ENCODE peak calls at places on chromosomes 13 and 19, in eight cellular contexts. Q is epithelial cell of proximal tubule, H is mammary epithelial cell, S is BJ, W is stomach, B is IMR-90, K is cardiac muscle cell, A is fibroblast of pulmonary artery. R is an unnamed sample.

GRCh38 chr19:7428651-7429113 is 60.2 kb downstream of the PEX11G start:
- DNase-seq in Q (no peak), H (no peak), S (no peak), W (no peak), B (no peak), K (no peak), A (no peak), R (no peak)

GRCh38 chr13:70960841-70961443 is 852.7 kb upstream of the KLHL1 start:
- DNase-seq in Q (peak; percentile 12), H (peak; percentile 5), S (no peak), W (no peak), B (peak; percentile 13), K (peak; percentile 50), A (peak; percentile 61), R (no peak)

GRCh38 chr19:2495130-2495641 is 19.3 kb downstream of the GADD45B start:
- DNase-seq in Q (no peak), H (peak; percentile 55), S (no peak), W (peak; percentile 96), B (peak; percentile 40), K (peak; percentile 70), A (peak; percentile 69), R (peak; percentile 73)

GRCh38 chr13:89967701-89968100 is 1379.8 kb upstream of the MIR17HG start:
- DNase-seq in Q (no peak), H (no peak), S (no peak), W (no peak), B (no peak), K (no peak), A (no peak), R (no peak)

GRCh38 chr19:47006496-47006895 is 13.1 kb upstream of the NPAS1 start:
- DNase-seq in Q (no peak), H (no peak), S (no peak), W (no peak), B (no peak), K (no peak), A (no peak), R (no peak)

GRCh38 chr13:100436099-100436498 is 152.5 kb downstream of the GGACT start:
- DNase-seq in Q (no peak), H (no peak), S (no peak), W (no peak), B (no peak), K (no peak), A (no peak), R (no peak)

GRCh38 chr13:69094485-69094884 is 1013.1 kb upstream of the ATXN8OS start:
- DNase-seq in Q (no peak), H (no peak), S (no peak), W (no peak), B (no peak), K (no peak), A (no peak), R (no peak)

GRCh38 chr19:49004964-49005614 is 11.4 kb downstream of the RUVBL2 start:
- DNase-seq in Q (no peak), H (no peak), S (no peak), W (no peak), B (no peak), K (no peak), A (no peak), R (no peak)

GRCh38 chr13:72230131-72230530 is 363.1 kb upstream of the DACH1 start:
- DNase-seq in Q (no peak), H (peak; percentile 45), S (no peak), W (no peak), B (no peak), K (no peak), A (no peak), R (no peak)

GRCh38 chr19:37964109-37964508 is 57.1 kb downstream of the SIPA1L3 start:
- DNase-seq in Q (no peak), H (no peak), S (no peak), W (no peak), B (peak; percentile 24), K (peak; percentile 24), A (no peak), R (no peak)

GRCh38 chr19:55688422-55689218 is 13.6 kb downstream of the EPN1 start:
- DNase-seq in Q (no peak), H (no peak), S (no peak), W (peak; percentile 78), B (no peak), K (no peak), A (no peak), R (no peak)

GRCh38 chr19:7554990-7555864 is 19.7 kb downstream of the PNPLA6 start:
- DNase-seq in Q (no peak), H (no peak), S (no peak), W (no peak), B (no peak), K (no peak), A (no peak), R (no peak)

GRCh38 chr19:31266731-31267130 is 82.5 kb downstream of the TSHZ3 start:
- DNase-seq in Q (no peak), H (no peak), S (no peak), W (no peak), B (no peak), K (no peak), A (no peak), R (no peak)

GRCh38 chr13:31038834-31039552 is 106.5 kb downstream of the TEX26 start:
- DNase-seq in Q (no peak), H (peak; percentile 70), S (no peak), W (no peak), B (peak; percentile 44), K (peak; percentile 54), A (no peak), R (no peak)

GRCh38 chr19:3350014-3350663 is 16.2 kb upstream of the NFIC start:
- DNase-seq in Q (peak; percentile 37), H (no peak), S (no peak), W (peak; percentile 76), B (peak; percentile 52), K (peak; percentile 36), A (no peak), R (peak; percentile 50)

DNA sequence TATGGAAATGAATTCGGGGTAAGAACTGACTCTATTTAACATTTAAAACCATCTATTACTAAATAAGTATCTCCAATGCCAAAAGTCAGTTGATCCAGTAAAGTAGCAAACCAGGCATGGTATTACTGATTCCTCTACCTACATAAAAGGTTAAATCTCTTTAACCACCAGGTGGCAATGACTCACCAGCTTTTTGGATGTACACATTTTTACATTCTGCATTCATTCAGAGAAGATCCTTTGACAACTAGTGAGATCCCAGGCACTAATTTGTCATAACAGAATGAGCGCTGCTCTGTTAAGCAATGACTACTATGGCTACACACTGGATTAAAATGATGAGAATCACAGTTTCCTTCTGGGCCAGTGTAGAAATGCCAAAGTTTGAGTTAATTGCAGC is 329.8 kb upstream of the GPC6 start:
- DNase-seq in Q (peak; percentile 2), H (peak; percentile 58), S (no peak), W (no peak), B (peak; percentile 21), K (peak; percentile 67), A (peak; percentile 70), R (peak; percentile 22)
- TF ChIP-seq CTCF in Q (peak; percentile 34), H (peak; percentile 43), S (no peak), W (no peak), B (no peak), K (peak; percentile 25), A (peak; percentile 30), R (peak; percentile 35)

GRCh38 chr19:57888107-57888493 is 737 bp downstream of the ZNF814 start:
- DNase-seq in Q (no peak), H (no peak), S (no peak), W (no peak), B (no peak), K (no peak), A (no peak), R (no peak)
- H3K4me3 ChIP-seq in Q (peak overlapping the region; percentile 73), H (peak overlapping the region; percentile 81), S (peak overlapping the region; percentile 66), W (peak overlapping the region; percentile 57), B (peak overlapping the region; percentile 83), K (peak overlapping the region; percentile 66), A (peak overlapping the region; percentile 94), R (peak overlapping the region; percentile 91)

GRCh38 chr13:27171830-27172494 is 351 bp upstream of the USP12 start:
- DNase-seq in Q (no peak), H (peak; percentile 88), S (peak; percentile 56), W (peak; percentile 95), B (peak; percentile 90), K (peak; percentile 97), A (peak; percentile 94), R (peak; percentile 65)

GRCh38 chr13:27172495-27172842 is 858 bp upstream of the USP12 start:
- DNase-seq in Q (no peak), H (no peak), S (no peak), W (no peak), B (peak; percentile 63), K (no peak), A (peak; percentile 72), R (no peak)

GRCh38 chr13:27170221-27170520 is 1.4 kb downstream of the USP12 start:
- DNase-seq in Q (no peak), H (peak; percentile 70), S (no peak), W (no peak), B (peak; percentile 84), K (no peak), A (peak; percentile 65), R (peak; percentile 69)

GRCh38 chr13:27170521-27171243 is 929 bp downstream of the USP12 start:
- DNase-seq in Q (no peak), H (no peak), S (no peak), W (peak; percentile 34), B (no peak), K (peak; percentile 59), A (peak; percentile 45), R (no peak)

DNA sequence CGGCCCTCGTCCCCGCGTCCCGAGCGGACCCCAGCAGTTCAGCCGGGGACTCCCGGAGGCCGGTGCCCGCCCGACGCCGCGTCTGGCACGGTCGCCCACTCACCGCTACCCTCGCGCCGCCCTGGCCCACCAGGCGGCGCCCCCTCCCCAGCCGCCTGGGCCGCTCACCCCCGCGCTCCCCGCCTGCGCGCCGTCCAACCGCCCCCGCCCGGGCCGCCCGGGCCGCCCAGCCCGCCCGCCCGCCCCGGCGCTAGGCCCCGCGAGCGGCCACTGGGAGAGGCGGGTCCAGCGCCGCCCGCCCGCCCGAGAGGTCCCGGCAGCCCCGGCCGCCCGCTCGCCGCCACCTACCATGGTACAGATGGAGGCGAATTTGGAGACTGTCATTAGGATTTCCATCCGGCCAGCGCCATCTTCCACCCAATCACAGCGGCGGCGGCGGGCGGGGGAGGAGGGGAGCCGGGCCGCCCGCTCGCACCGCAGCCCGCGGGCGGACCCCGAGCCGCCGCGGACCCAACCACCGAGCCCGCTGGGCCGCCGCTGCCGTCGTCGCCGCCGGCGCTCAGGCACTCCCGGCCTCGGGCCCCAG is at the start of gene USP12:
- DNase-seq in Q (no peak), H (peak; percentile 23), S (no peak), W (no peak), B (peak; percentile 22), K (peak; percentile 39), A (no peak), R (no peak)
- TF ChIP-seq CTCF in Q (no peak), H (no peak), S (no peak), W (no peak), B (peak; percentile 41), K (no peak), A (no peak), R (no peak)

DNA sequence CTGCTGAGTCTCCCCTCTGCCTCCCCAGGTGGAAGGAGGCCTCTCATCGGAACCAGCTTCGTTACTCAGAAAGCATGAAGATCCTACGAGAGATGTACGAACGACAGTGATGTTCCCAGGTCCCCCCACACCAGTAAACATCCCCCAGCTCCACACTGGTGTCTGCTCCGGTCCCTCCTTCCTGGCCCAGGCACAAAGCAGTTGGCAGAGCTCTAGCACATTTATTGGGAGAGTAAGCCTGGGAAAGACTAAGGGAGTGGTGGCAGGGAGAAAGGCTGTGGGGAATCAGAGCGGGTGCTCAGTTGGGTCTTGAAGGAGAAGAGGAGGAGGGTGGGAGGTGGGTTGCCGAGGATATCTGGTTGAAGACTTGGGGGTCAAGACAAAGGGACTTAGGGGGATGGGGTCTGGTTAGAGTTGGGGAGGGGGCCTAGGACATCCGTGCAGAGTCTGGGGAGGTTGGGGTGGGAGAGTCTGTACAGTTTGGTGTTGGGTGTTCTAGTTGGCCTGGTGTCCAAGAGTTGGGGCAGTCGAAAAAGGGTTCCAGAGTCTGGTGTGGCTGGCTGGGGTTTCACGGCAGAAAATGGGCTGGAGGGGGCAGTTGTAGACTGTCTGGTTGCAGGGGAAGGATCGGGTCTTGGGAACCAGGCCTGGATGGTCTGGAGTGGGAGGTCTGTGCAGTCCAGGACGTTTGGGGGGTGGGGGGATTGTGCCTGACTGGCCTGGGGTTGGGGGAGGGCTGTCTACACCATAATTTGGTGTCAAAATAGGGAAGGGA is 2.3 kb downstream of the HSPB6 start:
- DNase-seq in Q (no peak), H (no peak), S (no peak), W (no peak), B (no peak), K (no peak), A (no peak), R (no peak)
- H3K4me3 ChIP-seq in Q (no peak overlapping the region), H (no peak overlapping the region), S (no peak overlapping the region), W (peak overlapping the region; percentile 74), B (no peak overlapping the region), K (no peak overlapping the region), A (no peak overlapping the region), R (no peak overlapping the region)